ENCODE peak calls at places on chromosomes 1 and 21, in nine cellular contexts. J, G, D, B, E, U, A, I and Z are unnamed samples.

GRCh38 chr1:44739361-44740178 is at the start of gene KIF2C:
- DNase-seq in I (peak), E (peak), B (peak), A (peak), G (peak), D (peak), U (peak), J (peak), Z (peak)

GRCh38 chr1:62209931-62210595 is 15.4 kb downstream of the L1TD1 start:
- DNase-seq in G (no peak), E (no peak), B (no peak), A (no peak), I (no peak), J (peak), U (peak), D (peak), Z (no peak)

GRCh38 chr1:2105781-2106524 is 55.7 kb downstream of the PRKCZ start:
- DNase-seq in E (no peak), A (no peak), D (no peak), U (no peak), J (no peak), B (no peak), I (no peak), G (no peak), Z (no peak)

GRCh38 chr1:7521803-7522202 is 249.3 kb upstream of the VAMP3 start:
- DNase-seq in D (no peak), E (peak), A (no peak), B (no peak), J (peak), U (no peak), G (no peak), I (no peak), Z (no peak)

GRCh38 chr1:210342986-210343780 is 14.5 kb downstream of the HHAT start:
- DNase-seq in A (no peak), J (peak), E (no peak), U (no peak), D (no peak), G (no peak), I (no peak), B (peak), Z (no peak)

GRCh38 chr1:50424045-50424939 is 1.0 kb upstream of the DMRTA2 start:
- DNase-seq in A (no peak), I (no peak), G (peak), U (no peak), D (no peak), E (no peak), B (peak), J (peak), Z (no peak)

GRCh38 chr1:151944110-151944858 is 35.0 kb upstream of the THEM4 start:
- DNase-seq in G (no peak), I (no peak), J (peak), U (no peak), B (peak), D (peak), E (no peak), A (no peak), Z (no peak)

GRCh38 chr1:33820804-33821203 is 43.1 kb upstream of the HMGB4 start:
- DNase-seq in J (no peak), U (no peak), E (no peak), G (no peak), B (no peak), D (no peak), I (no peak), A (no peak), Z (no peak)

GRCh38 chr1:226001852-226002666 is 2.9 kb upstream of the SDE2 start:
- DNase-seq in B (peak), I (peak), D (peak), J (peak), G (peak), E (peak), U (no peak), A (no peak), Z (no peak)

GRCh38 chr21:42038826-42039425 is 28.8 kb upstream of the ZBTB21 start:
- DNase-seq in U (peak), B (peak), G (no peak), J (peak), A (peak), E (peak), D (no peak), I (no peak), Z (peak)

GRCh38 chr21:31108969-31109368 is 70.7 kb upstream of the KRTAP19-8 start:
- DNase-seq in A (no peak), D (no peak), I (no peak), E (no peak), B (no peak), G (no peak), J (peak), U (no peak), Z (no peak)